ENCODE peak calls at places on chromosome 1, in four cellular contexts. One of them, this sample, is unnamed.

GRCh38 chr1:214476229-214476957 is 75.0 kb downstream of the PTPN14 start:
- DNase-seq in thoracic aorta: no peak
- DNase-seq in aorta: no peak
- DNase-seq in CD4-positive, alpha-beta T cell: no peak
- DNase-seq in this sample: no peak

GRCh38 chr1:207058878-207059867 is 6.1 kb downstream of the PFKFB2 start:
- DNase-seq in thoracic aorta: no peak
- DNase-seq in aorta: no peak
- DNase-seq in CD4-positive, alpha-beta T cell: no peak
- DNase-seq in this sample: peak; percentile 67

GRCh38 chr1:7727816-7728477 is 43.1 kb upstream of the VAMP3 start:
- DNase-seq in thoracic aorta: no peak
- DNase-seq in aorta: no peak
- DNase-seq in CD4-positive, alpha-beta T cell: no peak
- DNase-seq in this sample: no peak

GRCh38 chr1:156528875-156529425 is 28.4 kb upstream of the MEF2D start:
- DNase-seq in thoracic aorta: no peak
- DNase-seq in aorta: no peak
- DNase-seq in CD4-positive, alpha-beta T cell: no peak
- DNase-seq in this sample: no peak

GRCh38 chr1:164092603-164093353 is 466.2 kb upstream of the PBX1 start:
- DNase-seq in thoracic aorta: no peak
- DNase-seq in aorta: no peak
- DNase-seq in CD4-positive, alpha-beta T cell: no peak
- DNase-seq in this sample: peak; percentile 59

GRCh38 chr1:29152046-29152805 is 28.5 kb upstream of the TMEM200B start:
- DNase-seq in thoracic aorta: no peak
- DNase-seq in aorta: no peak
- DNase-seq in CD4-positive, alpha-beta T cell: no peak
- DNase-seq in this sample: no peak

GRCh38 chr1:56472860-56473259 is 106.5 kb downstream of the PLPP3 start:
- DNase-seq in thoracic aorta: no peak
- DNase-seq in aorta: no peak
- DNase-seq in CD4-positive, alpha-beta T cell: no peak
- DNase-seq in this sample: no peak

GRCh38 chr1:114740331-114740730 is 17.5 kb downstream of the CSDE1 start:
- DNase-seq in thoracic aorta: no peak
- DNase-seq in aorta: no peak
- DNase-seq in CD4-positive, alpha-beta T cell: no peak
- DNase-seq in this sample: no peak

GRCh38 chr1:17878837-17879236 is 123.7 kb downstream of the ACTL8 start:
- DNase-seq in thoracic aorta: no peak
- DNase-seq in aorta: no peak
- DNase-seq in CD4-positive, alpha-beta T cell: no peak
- DNase-seq in this sample: no peak

GRCh38 chr1:47906009-47906432 is 91.2 kb downstream of the TRABD2B start:
- DNase-seq in thoracic aorta: peak; percentile 8
- DNase-seq in aorta: no peak
- DNase-seq in CD4-positive, alpha-beta T cell: no peak
- DNase-seq in this sample: no peak

GRCh38 chr1:173852105-173852504 is 15.7 kb downstream of the GAS5 start:
- DNase-seq in thoracic aorta: no peak
- DNase-seq in aorta: no peak
- DNase-seq in CD4-positive, alpha-beta T cell: no peak
- DNase-seq in this sample: no peak

GRCh38 chr1:91120421-91120820 is 98.6 kb upstream of the ZNF644 start:
- DNase-seq in thoracic aorta: no peak
- DNase-seq in aorta: no peak
- DNase-seq in CD4-positive, alpha-beta T cell: no peak
- DNase-seq in this sample: no peak

GRCh38 chr1:26838474-26839338 is 12.2 kb downstream of the ZDHHC18 start:
- DNase-seq in thoracic aorta: no peak
- DNase-seq in aorta: no peak
- DNase-seq in CD4-positive, alpha-beta T cell: peak; percentile 51
- DNase-seq in this sample: no peak

GRCh38 chr1:183089025-183089639 is 65.9 kb downstream of the LAMC1 start:
- DNase-seq in thoracic aorta: no peak
- DNase-seq in aorta: no peak
- DNase-seq in CD4-positive, alpha-beta T cell: no peak
- DNase-seq in this sample: no peak

GRCh38 chr1:66033781-66034180 is 241.1 kb downstream of the PDE4B start:
- DNase-seq in thoracic aorta: no peak
- DNase-seq in aorta: no peak
- DNase-seq in CD4-positive, alpha-beta T cell: no peak
- DNase-seq in this sample: no peak

GRCh38 chr1:39926343-39926769 is 24.6 kb upstream of the MYCL start:
- DNase-seq in thoracic aorta: no peak
- DNase-seq in aorta: no peak
- DNase-seq in CD4-positive, alpha-beta T cell: no peak
- DNase-seq in this sample: no peak

GRCh38 chr1:36304521-36304920 is 1.6 kb upstream of the SH3D21 start:
- DNase-seq in thoracic aorta: no peak
- DNase-seq in aorta: no peak
- DNase-seq in CD4-positive, alpha-beta T cell: no peak
- DNase-seq in this sample: no peak

GRCh38 chr1:177383715-177384114 is 213.0 kb downstream of the BRINP2 start:
- DNase-seq in thoracic aorta: no peak
- DNase-seq in aorta: no peak
- DNase-seq in CD4-positive, alpha-beta T cell: no peak
- DNase-seq in this sample: no peak

GRCh38 chr1:177472567-177472966 is 301.8 kb downstream of the BRINP2 start:
- DNase-seq in thoracic aorta: no peak
- DNase-seq in aorta: no peak
- DNase-seq in CD4-positive, alpha-beta T cell: no peak
- DNase-seq in this sample: no peak

GRCh38 chr1:244254467-244254866 is 197.2 kb downstream of the ADSS2 start:
- DNase-seq in thoracic aorta: no peak
- DNase-seq in aorta: no peak
- DNase-seq in CD4-positive, alpha-beta T cell: no peak
- DNase-seq in this sample: no peak

GRCh38 chr1:18764362-18764761 is 95.1 kb downstream of the TAS1R2 start:
- DNase-seq in thoracic aorta: no peak
- DNase-seq in aorta: no peak
- DNase-seq in CD4-positive, alpha-beta T cell: no peak
- DNase-seq in this sample: no peak

GRCh38 chr1:184416476-184416875 is 29.6 kb downstream of the C1orf21 start:
- DNase-seq in thoracic aorta: no peak
- DNase-seq in aorta: no peak
- DNase-seq in CD4-positive, alpha-beta T cell: no peak
- DNase-seq in this sample: no peak

GRCh38 chr1:32316906-32317282 is 19.1 kb downstream of the MARCKSL1 start:
- DNase-seq in thoracic aorta: no peak
- DNase-seq in aorta: no peak
- DNase-seq in CD4-positive, alpha-beta T cell: no peak
- DNase-seq in this sample: no peak

GRCh38 chr1:39352881-39353280 is 138.6 kb upstream of the BMP8A start:
- DNase-seq in thoracic aorta: no peak
- DNase-seq in aorta: no peak
- DNase-seq in CD4-positive, alpha-beta T cell: no peak
- DNase-seq in this sample: no peak

GRCh38 chr1:13583964-13584791 is 546 bp downstream of the PDPN start:
- DNase-seq in thoracic aorta: no peak
- DNase-seq in aorta: peak; percentile 75
- DNase-seq in CD4-positive, alpha-beta T cell: no peak
- DNase-seq in this sample: peak; percentile 41

GRCh38 chr1:153490272-153491051 is 30.0 kb upstream of the S100A7 start:
- DNase-seq in thoracic aorta: peak; percentile 74
- DNase-seq in aorta: peak; percentile 87
- DNase-seq in CD4-positive, alpha-beta T cell: no peak
- DNase-seq in this sample: peak; percentile 95

GRCh38 chr1:247156787-247157232 is 15.0 kb downstream of the ZNF124 start:
- DNase-seq in thoracic aorta: no peak
- DNase-seq in aorta: no peak
- DNase-seq in CD4-positive, alpha-beta T cell: no peak
- DNase-seq in this sample: no peak
- H3K9me3 ChIP-seq in thoracic aorta: peaks cover 76% of the 10 kb centered on the region
- H3K9me3 ChIP-seq in aorta: peaks cover 20% of the 10 kb centered on the region
- H3K9me3 ChIP-seq in CD4-positive, alpha-beta T cell: peaks cover 92% of the 10 kb centered on the region
- H3K9me3 ChIP-seq in this sample: peaks cover 21% of the 10 kb centered on the region

GRCh38 chr1:3965693-3966092 is 65.6 kb upstream of the C1orf174 start:
- DNase-seq in thoracic aorta: no peak
- DNase-seq in aorta: no peak
- DNase-seq in CD4-positive, alpha-beta T cell: no peak
- DNase-seq in this sample: no peak
- H3K9me3 ChIP-seq in thoracic aorta: no peaks in the 10 kb centered on the region
- H3K9me3 ChIP-seq in aorta: peaks cover 6% of the 10 kb centered on the region
- H3K9me3 ChIP-seq in CD4-positive, alpha-beta T cell: no peaks in the 10 kb centered on the region
- H3K9me3 ChIP-seq in this sample: peaks cover 14% of the 10 kb centered on the region

DNA sequence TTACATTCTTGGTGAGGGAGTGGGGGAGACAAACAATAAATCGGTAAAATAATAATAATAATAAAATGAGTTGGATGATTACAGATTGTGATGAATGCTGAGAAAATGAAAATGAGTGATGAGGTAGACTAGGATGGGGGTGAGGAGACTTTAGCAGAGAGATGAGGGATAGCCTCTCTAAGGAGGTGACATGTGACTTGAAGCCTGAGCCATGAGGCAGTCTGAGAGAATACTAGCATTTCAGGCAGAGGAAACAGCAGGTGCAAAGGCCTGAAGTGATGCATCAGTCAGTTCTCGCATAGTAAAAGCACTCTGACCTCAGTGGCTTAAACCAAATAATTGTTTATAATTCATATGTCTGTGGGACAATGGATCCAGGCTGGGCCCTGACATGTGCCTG is 181.2 kb downstream of the AGBL4 start:
- DNase-seq in thoracic aorta: no peak
- DNase-seq in aorta: no peak
- DNase-seq in CD4-positive, alpha-beta T cell: no peak
- DNase-seq in this sample: no peak
- H3K9me3 ChIP-seq in thoracic aorta: peaks cover 13% of the 10 kb centered on the region
- H3K9me3 ChIP-seq in aorta: peaks cover 17% of the 10 kb centered on the region
- H3K9me3 ChIP-seq in CD4-positive, alpha-beta T cell: peaks cover 35% of the 10 kb centered on the region
- H3K9me3 ChIP-seq in this sample: peaks cover 4% of the 10 kb centered on the region

GRCh38 chr1:227709451-227709850 is 25.7 kb downstream of the JMJD4 start:
- DNase-seq in thoracic aorta: no peak
- DNase-seq in aorta: no peak
- DNase-seq in CD4-positive, alpha-beta T cell: no peak
- DNase-seq in this sample: no peak
- H3K9me3 ChIP-seq in thoracic aorta: peaks cover 12% of the 10 kb centered on the region
- H3K9me3 ChIP-seq in aorta: peaks cover 3% of the 10 kb centered on the region
- H3K9me3 ChIP-seq in CD4-positive, alpha-beta T cell: no peaks in the 10 kb centered on the region
- H3K9me3 ChIP-seq in this sample: no peaks in the 10 kb centered on the region

GRCh38 chr1:67465371-67465770 is 35.2 kb upstream of the SERBP1 start:
- DNase-seq in thoracic aorta: no peak
- DNase-seq in aorta: no peak
- DNase-seq in CD4-positive, alpha-beta T cell: no peak
- DNase-seq in this sample: no peak
- H3K9me3 ChIP-seq in thoracic aorta: no peaks in the 10 kb centered on the region
- H3K9me3 ChIP-seq in aorta: no peaks in the 10 kb centered on the region
- H3K9me3 ChIP-seq in CD4-positive, alpha-beta T cell: no peaks in the 10 kb centered on the region
- H3K9me3 ChIP-seq in this sample: no peaks in the 10 kb centered on the region

GRCh38 chr1:243233908-243234307 is 21.2 kb downstream of the CEP170 start:
- DNase-seq in thoracic aorta: no peak
- DNase-seq in aorta: no peak
- DNase-seq in CD4-positive, alpha-beta T cell: no peak
- DNase-seq in this sample: no peak
- H3K9me3 ChIP-seq in thoracic aorta: peaks cover 25% of the 10 kb centered on the region
- H3K9me3 ChIP-seq in aorta: peaks cover 6% of the 10 kb centered on the region
- H3K9me3 ChIP-seq in CD4-positive, alpha-beta T cell: peaks cover 28% of the 10 kb centered on the region
- H3K9me3 ChIP-seq in this sample: peaks cover 11% of the 10 kb centered on the region

GRCh38 chr1:227666286-227666685 is 68.8 kb downstream of the JMJD4 start:
- DNase-seq in thoracic aorta: no peak
- DNase-seq in aorta: no peak
- DNase-seq in CD4-positive, alpha-beta T cell: no peak
- DNase-seq in this sample: no peak
- H3K9me3 ChIP-seq in thoracic aorta: peaks cover 99% of the 10 kb centered on the region
- H3K9me3 ChIP-seq in aorta: peaks cover 30% of the 10 kb centered on the region
- H3K9me3 ChIP-seq in CD4-positive, alpha-beta T cell: peaks cover 97% of the 10 kb centered on the region
- H3K9me3 ChIP-seq in this sample: no peaks in the 10 kb centered on the region

GRCh38 chr1:4053160-4053748 is 153.2 kb upstream of the C1orf174 start:
- DNase-seq in thoracic aorta: no peak
- DNase-seq in aorta: peak; percentile 56
- DNase-seq in CD4-positive, alpha-beta T cell: no peak
- DNase-seq in this sample: no peak

GRCh38 chr1:4053774-4054173 is 153.7 kb upstream of the C1orf174 start:
- DNase-seq in thoracic aorta: no peak
- DNase-seq in aorta: peak; percentile 47
- DNase-seq in CD4-positive, alpha-beta T cell: no peak
- DNase-seq in this sample: no peak

GRCh38 chr1:4056422-4056821 is 156.3 kb upstream of the C1orf174 start:
- DNase-seq in thoracic aorta: no peak
- DNase-seq in aorta: peak; percentile 24
- DNase-seq in CD4-positive, alpha-beta T cell: no peak
- DNase-seq in this sample: no peak

GRCh38 chr1:4055677-4055967 is 155.6 kb upstream of the C1orf174 start:
- DNase-seq in thoracic aorta: no peak
- DNase-seq in aorta: no peak
- DNase-seq in CD4-positive, alpha-beta T cell: no peak
- DNase-seq in this sample: no peak

DNA sequence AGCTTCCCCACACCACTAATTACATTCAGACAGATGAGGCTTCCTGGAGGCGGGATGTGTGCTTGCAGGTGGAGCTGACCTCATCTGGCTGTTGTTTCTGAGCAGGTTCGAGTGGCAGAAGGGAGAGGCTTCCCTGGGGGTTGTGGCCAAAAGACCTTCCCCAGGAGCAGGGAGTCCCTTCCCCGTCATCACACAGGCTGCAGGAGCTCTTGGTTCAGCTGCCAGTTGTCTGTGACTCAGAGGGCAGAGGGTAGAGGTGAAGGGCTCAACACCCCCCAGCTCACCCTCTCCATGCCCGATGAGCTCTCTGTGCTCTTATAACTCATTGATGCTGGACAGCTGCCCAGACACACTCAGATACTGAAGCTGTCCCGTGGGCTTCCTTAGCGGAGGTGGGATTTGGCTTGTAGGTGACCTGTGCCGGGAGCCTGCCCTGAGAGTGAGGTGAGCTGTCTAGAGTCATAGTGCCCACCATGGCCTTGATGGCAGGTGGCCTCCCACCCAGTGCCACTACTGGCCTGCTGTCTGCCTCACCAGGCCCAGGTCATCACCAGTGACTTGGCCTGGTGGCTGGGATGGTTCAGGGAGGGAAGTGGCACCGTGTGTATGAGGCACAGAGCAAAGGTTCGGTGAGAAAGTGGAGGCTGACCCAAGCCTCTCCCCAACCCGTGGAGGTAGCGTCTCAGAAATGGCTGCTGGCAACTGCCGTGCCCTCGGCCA is 155.0 kb upstream of the C1orf174 start:
- DNase-seq in thoracic aorta: no peak
- DNase-seq in aorta: peak; percentile 51
- DNase-seq in CD4-positive, alpha-beta T cell: no peak
- DNase-seq in this sample: no peak
- H3K9me3 ChIP-seq in thoracic aorta: no peaks in the 10 kb centered on the region
- H3K9me3 ChIP-seq in aorta: peaks cover 2% of the 10 kb centered on the region
- H3K9me3 ChIP-seq in CD4-positive, alpha-beta T cell: no peaks in the 10 kb centered on the region
- H3K9me3 ChIP-seq in this sample: no peaks in the 10 kb centered on the region

GRCh38 chr1:203969846-203970245 is 103.1 kb upstream of the SOX13 start:
- DNase-seq in thoracic aorta: no peak
- DNase-seq in aorta: no peak
- DNase-seq in CD4-positive, alpha-beta T cell: no peak
- DNase-seq in this sample: no peak
- H3K9me3 ChIP-seq in thoracic aorta: peaks cover 3% of the 10 kb centered on the region
- H3K9me3 ChIP-seq in aorta: no peaks in the 10 kb centered on the region
- H3K9me3 ChIP-seq in CD4-positive, alpha-beta T cell: peaks cover 7% of the 10 kb centered on the region
- H3K9me3 ChIP-seq in this sample: peaks cover 52% of the 10 kb centered on the region

This sample was measured in WERI-Rb-1.